ENCODE peak calls at places on chromosomes 11 and 22, in eight cellular contexts. T, K, Z, G, V, N, H and F are unnamed samples.

GRCh38 chr11:92576315-92576714 is 351.7 kb downstream of the FAT3 start:
- DNase-seq in Z (no peak), V (no peak), K (no peak), T (no peak), G (no peak), H (no peak), N (no peak), F (no peak)

GRCh38 chr11:15901046-15901445 is 455.3 kb downstream of the SOX6 start:
- DNase-seq in G (no peak), H (no peak), T (peak; percentile 48), Z (no peak), V (no peak), N (no peak), K (no peak), F (peak; percentile 39)

GRCh38 chr11:8932564-8933180 is at the start of gene C11orf16:
- DNase-seq in K (no peak), G (no peak), T (no peak), Z (no peak), V (no peak), N (no peak), H (no peak), F (no peak)

GRCh38 chr22:37417264-37417663 is 10.0 kb downstream of the ELFN2 start:
- DNase-seq in K (no peak), H (no peak), G (no peak), V (no peak), N (no peak), T (no peak), Z (no peak), F (no peak)

GRCh38 chr11:14179126-14179820 is 179.7 kb downstream of the RRAS2 start:
- DNase-seq in H (no peak), G (no peak), Z (no peak), K (no peak), N (no peak), T (peak; percentile 11), V (peak; percentile 67), F (no peak)

GRCh38 chr11:85182437-85183109 is 444.6 kb downstream of the DLG2 start:
- DNase-seq in Z (peak; percentile 24), G (peak; percentile 69), T (peak; percentile 3), K (peak; percentile 14), V (peak; percentile 57), N (no peak), H (no peak), F (peak; percentile 10)

GRCh38 chr11:56663386-56663785 is at the start of gene OR5AR1:
- DNase-seq in V (no peak), T (no peak), G (no peak), K (no peak), H (no peak), N (no peak), Z (no peak), F (no peak)

GRCh38 chr11:95289378-95289777 is 58.4 kb upstream of the SESN3 start:
- DNase-seq in G (peak; percentile 8), N (no peak), H (no peak), K (no peak), T (no peak), V (peak; percentile 41), Z (no peak), F (no peak)

GRCh38 chr22:36026741-36027140 is 1.9 kb downstream of the RBFOX2 start:
- DNase-seq in N (no peak), T (peak; percentile 57), K (no peak), V (peak; percentile 64), H (no peak), G (no peak), Z (no peak), F (peak; percentile 29)

GRCh38 chr11:306645-307371 is 808 bp upstream of the IFITM2 start:
- DNase-seq in G (no peak), V (no peak), T (no peak), Z (no peak), N (no peak), K (no peak), H (no peak), F (no peak)

GRCh38 chr11:1782831-1783724 is 19.4 kb upstream of the CTSD start:
- DNase-seq in K (no peak), H (no peak), G (no peak), T (no peak), V (peak; percentile 17), N (no peak), Z (peak; percentile 14), F (no peak)

GRCh38 chr11:5689551-5689983 is at the start of gene TRIM22:
- DNase-seq in H (peak; percentile 40), T (peak; percentile 80), G (no peak), N (peak; percentile 79), V (peak; percentile 88), Z (no peak), K (peak; percentile 45), F (no peak)

GRCh38 chr11:77091146-77091940 is 11.3 kb upstream of the OMP start:
- DNase-seq in G (peak; percentile 68), T (peak; percentile 80), Z (peak; percentile 93), K (peak; percentile 94), N (peak; percentile 89), H (peak; percentile 65), V (peak; percentile 82), F (peak; percentile 94)

GRCh38 chr11:44016129-44016528 is 31.7 kb upstream of the ACCSL start:
- DNase-seq in H (no peak), T (peak; percentile 78), N (no peak), V (peak; percentile 97), G (no peak), Z (no peak), K (no peak), F (no peak)

GRCh38 chr11:117498791-117499190 is 171.1 kb downstream of the CEP164 start:
- DNase-seq in G (no peak), T (no peak), N (no peak), K (no peak), H (no peak), Z (no peak), V (no peak), F (no peak)

GRCh38 chr11:100740440-100740839 is 53.4 kb downstream of the ARHGAP42 start:
- DNase-seq in Z (no peak), V (no peak), G (no peak), N (no peak), H (no peak), T (peak; percentile 75), K (no peak), F (no peak)

GRCh38 chr11:69651834-69652620 is 11.1 kb downstream of the CCND1 start:
- DNase-seq in V (no peak), G (no peak), T (no peak), K (no peak), H (no peak), N (no peak), Z (no peak), F (no peak)

GRCh38 chr11:35523861-35524260 is 1.6 kb downstream of the PAMR1 start:
- DNase-seq in N (no peak), V (no peak), T (no peak), K (no peak), Z (no peak), G (no peak), H (no peak), F (no peak)

GRCh38 chr11:75673977-75674582 is 5.2 kb upstream of the MAP6 start:
- DNase-seq in K (no peak), V (peak; percentile 53), H (no peak), N (peak; percentile 57), T (peak; percentile 85), G (peak; percentile 43), Z (no peak), F (no peak)

GRCh38 chr11:597166-597725 is 18.5 kb downstream of the IRF7 start:
- DNase-seq in T (no peak), K (no peak), N (no peak), H (no peak), G (no peak), Z (peak; percentile 63), V (no peak), F (peak; percentile 73)

GRCh38 chr11:3808846-3809623 is 675 bp downstream of the PGAP2 start:
- DNase-seq in N (peak; percentile 59), K (peak; percentile 60), T (peak; percentile 55), G (peak; percentile 62), V (peak; percentile 68), H (peak; percentile 25), Z (peak; percentile 68), F (peak; percentile 92)

GRCh38 chr11:45895553-45896259 is 10.3 kb downstream of the MAPK8IP1 start:
- DNase-seq in G (no peak), V (no peak), Z (peak; percentile 32), N (no peak), T (no peak), H (no peak), K (no peak), F (no peak)

GRCh38 chr11:111429066-111429506 is 50.0 kb upstream of the POU2AF1 start:
- DNase-seq in K (no peak), V (peak; percentile 80), H (no peak), G (peak; percentile 39), N (peak; percentile 88), T (peak; percentile 70), Z (peak; percentile 42), F (peak; percentile 58)